ENCODE peak calls at places on chromosomes 6 and 20, in seven cellular contexts. Z is activated CD8-positive, alpha-beta memory T cell treated with anti-CD3 and anti-CD28 coated beads for 24 hours; J is islet precursor cell; A is AG04449; C is AG09309; R is RPMI8226; V is GM03348. G is an unnamed sample.

GRCh38 chr6:112330877-112331260 is 16.3 kb upstream of the RFPL4B start:
- DNase-seq in C (no peak), R (no peak), V (no peak), Z (no peak), A (no peak), J (no peak), G (no peak)

GRCh38 chr20:37538003-37538402 is 10.3 kb upstream of the BLCAP start:
- DNase-seq in R (no peak), Z (peak), J (peak), A (no peak), C (no peak), V (peak), G (peak)

GRCh38 chr6:148890605-148891004 is 143.8 kb downstream of the UST start:
- DNase-seq in R (no peak), V (no peak), J (no peak), Z (no peak), A (no peak), C (no peak), G (no peak)

GRCh38 chr6:159359581-159360264 is 190.5 kb downstream of the FNDC1 start:
- DNase-seq in A (no peak), C (no peak), V (no peak), J (no peak), Z (no peak), R (no peak), G (no peak)

GRCh38 chr6:166588691-166589333 is 2.3 kb upstream of the RAMACL start:
- DNase-seq in Z (peak), A (peak), R (peak), C (peak), J (no peak), V (peak), G (peak)

GRCh38 chr6:116191881-116192280 is 62.0 kb downstream of the TSPYL4 start:
- DNase-seq in J (no peak), R (no peak), C (no peak), A (no peak), V (no peak), Z (no peak), G (no peak)

GRCh38 chr20:8361008-8361652 is 229.1 kb downstream of the PLCB1 start:
- DNase-seq in C (no peak), J (no peak), A (no peak), R (no peak), Z (no peak), V (peak), G (peak)

GRCh38 chr6:150579611-150580010 is 20.1 kb upstream of the PLEKHG1 start:
- DNase-seq in Z (no peak), V (no peak), A (no peak), R (no peak), J (no peak), C (no peak), G (no peak)

GRCh38 chr20:23003916-23004315 is 31.2 kb upstream of the SSTR4 start:
- DNase-seq in J (no peak), R (no peak), C (no peak), V (no peak), A (no peak), Z (no peak), G (no peak)

GRCh38 chr6:41694815-41695536 is 40.4 kb downstream of the TFEB start:
- DNase-seq in C (no peak), J (peak), Z (no peak), R (no peak), V (peak), A (no peak), G (peak)

GRCh38 chr6:150717419-150717818 is 117.7 kb downstream of the PLEKHG1 start:
- DNase-seq in A (no peak), Z (no peak), R (no peak), V (no peak), J (peak), C (no peak), G (no peak)

GRCh38 chr6:113004691-113005270 is 657.7 kb downstream of the RFPL4B start:
- DNase-seq in V (no peak), C (no peak), Z (no peak), J (no peak), A (no peak), R (no peak), G (no peak)

GRCh38 chr6:117929501-117929900 is 22.4 kb downstream of the SLC35F1 start:
- DNase-seq in C (no peak), V (no peak), R (no peak), Z (no peak), J (no peak), A (no peak), G (no peak)

GRCh38 chr20:4160761-4161305 is 145.5 kb upstream of the RNF24 start:
- DNase-seq in R (peak), Z (peak), V (no peak), A (no peak), J (no peak), C (no peak), G (no peak)

GRCh38 chr6:4369616-4370015 is 234.2 kb upstream of the ECI2 start:
- DNase-seq in R (no peak), J (no peak), V (peak), A (no peak), C (peak), Z (peak), G (peak)